ENCODE peak calls at places on chromosomes 12 and 14, in eight cellular contexts. U, V, D, S, W, J, A and B are unnamed samples.

GRCh38 chr12:22431693-22432251 is 97.3 kb upstream of the ST8SIA1 start:
- DNase-seq in V (no peak), A (no peak), J (no peak), U (no peak), S (no peak), W (no peak), D (no peak), B (no peak)

GRCh38 chr12:4037747-4038312 is 164.6 kb upstream of the PARP11 start:
- DNase-seq in W (peak; percentile 78), A (no peak), V (peak; percentile 44), D (peak; percentile 46), J (peak; percentile 56), U (peak; percentile 2), S (no peak), B (peak; percentile 33)

GRCh38 chr12:104230304-104230703 is 14.7 kb downstream of the TXNRD1 start:
- DNase-seq in D (no peak), U (no peak), V (no peak), S (no peak), J (no peak), W (no peak), A (no peak), B (no peak)

GRCh38 chr14:77053046-77053841 is 24.7 kb upstream of the IRF2BPL start:
- DNase-seq in V (peak; percentile 76), W (peak; percentile 73), A (peak; percentile 49), U (peak; percentile 48), S (peak; percentile 56), J (peak; percentile 80), D (peak; percentile 54), B (no peak)

GRCh38 chr12:58833844-58834243 is 86.5 kb downstream of the LRIG3 start:
- DNase-seq in W (no peak), S (no peak), J (no peak), D (no peak), U (no peak), A (no peak), V (no peak), B (no peak)

GRCh38 chr12:89384050-89384749 is 31.9 kb upstream of the DUSP6 start:
- DNase-seq in V (peak; percentile 92), W (peak; percentile 27), D (peak; percentile 67), S (no peak), U (no peak), J (peak; percentile 46), A (peak; percentile 53), B (no peak)

GRCh38 chr12:124588689-124589318 is 21.4 kb upstream of the NCOR2 start:
- DNase-seq in S (no peak), D (peak; percentile 81), W (no peak), V (peak; percentile 81), U (no peak), J (peak; percentile 75), A (peak; percentile 48), B (peak; percentile 32)

GRCh38 chr12:116466536-116466935 is 92.6 kb upstream of the MAP1LC3B2 start:
- DNase-seq in D (no peak), J (no peak), W (no peak), A (no peak), V (peak; percentile 69), U (no peak), S (no peak), B (no peak)

GRCh38 chr14:70045715-70046535 is 142.8 kb downstream of the SLC8A3 start:
- DNase-seq in U (peak; percentile 77), W (peak; percentile 86), J (peak; percentile 37), A (peak; percentile 32), S (peak; percentile 54), D (peak; percentile 81), V (peak; percentile 48), B (no peak)